ENCODE peak calls at places on chromosomes 12 and 14, in five cellular contexts. N is GM23248, Q is non-pigmented ciliary epithelial cell, V is NCI-H1092 treated with DMSO at 0.1 percent for 48 hours, Z is NCI-H1417 treated with DMSO at 0.1 percent for 48 hours. M is an unnamed sample.

GRCh38 chr12:114668151-114668891 is 15.7 kb downstream of the TBX3 start:
- DNase-seq in Q (no peak), V (peak), N (peak), Z (no peak), M (peak)

GRCh38 chr14:61280526-61281185 is 482 bp downstream of the TMEM30B start:
- DNase-seq in N (peak), Z (peak), Q (no peak), V (peak), M (no peak)

GRCh38 chr14:72946491-72946890 is 20.2 kb downstream of the DCAF4 start:
- DNase-seq in Z (no peak), V (no peak), Q (no peak), N (no peak), M (no peak)

GRCh38 chr12:86312258-86312657 is 56.1 kb upstream of the MGAT4C start:
- DNase-seq in N (no peak), V (no peak), Z (no peak), Q (no peak), M (no peak)

GRCh38 chr12:59452259-59452658 is 143.6 kb upstream of the SLC16A7 start:
- DNase-seq in V (no peak), Q (peak), Z (no peak), N (peak), M (no peak)

GRCh38 chr12:88940854-88941253 is 360.6 kb upstream of the KITLG start:
- DNase-seq in V (no peak), Q (no peak), N (no peak), Z (no peak), M (no peak)

GRCh38 chr14:34098045-34098984 is 147.4 kb upstream of the EGLN3 start:
- DNase-seq in N (peak), Q (no peak), V (no peak), Z (no peak), M (peak)

GRCh38 chr12:52506858-52507715 is 13.1 kb downstream of the KRT5 start:
- DNase-seq in V (peak), Z (peak), N (peak), Q (peak), M (peak)

GRCh38 chr12:182381-182883 is 31.5 kb downstream of the SLC6A12 start:
- DNase-seq in V (no peak), N (peak), Q (peak), Z (no peak), M (no peak)

GRCh38 chr14:76922599-76922998 is 96.4 kb downstream of the LRRC74A start:
- DNase-seq in Z (no peak), V (no peak), N (no peak), Q (no peak), M (no peak)

GRCh38 chr12:131506426-131506825 is 204.5 kb upstream of the SFSWAP start:
- DNase-seq in Z (no peak), Q (no peak), N (no peak), V (no peak), M (no peak)

GRCh38 chr14:89661392-89661791 is 244.4 kb upstream of the FOXN3 start:
- DNase-seq in N (no peak), V (no peak), Z (no peak), Q (no peak), M (no peak)

GRCh38 chr12:52190860-52191729 is 719 bp downstream of the KRT80 start:
- DNase-seq in Z (no peak), Q (no peak), N (peak), V (no peak), M (no peak)

GRCh38 chr12:130916251-130916911 is 37.3 kb upstream of the ADGRD1 start:
- DNase-seq in V (peak), N (peak), Z (peak), Q (no peak), M (peak)

GRCh38 chr12:116150001-116150400 is 127.5 kb downstream of the MED13L start:
- DNase-seq in Q (no peak), Z (no peak), V (no peak), N (peak), M (peak)

GRCh38 chr12:82099216-82099615 is 259.0 kb downstream of the CCDC59 start:
- DNase-seq in Z (no peak), N (no peak), Q (peak), V (no peak), M (no peak)

GRCh38 chr12:66627988-66628317 is 50.9 kb downstream of the GRIP1 start:
- DNase-seq in Z (no peak), Q (no peak), N (no peak), V (no peak), M (no peak)

GRCh38 chr14:68782091-68782981 is 10.5 kb downstream of the ZFP36L1 start:
- DNase-seq in N (no peak), Q (no peak), Z (no peak), V (no peak), M (no peak)

GRCh38 chr12:46517579-46517962 is 145.0 kb upstream of the SLC38A2 start:
- DNase-seq in Q (no peak), N (no peak), Z (no peak), V (no peak), M (no peak)

GRCh38 chr14:63493246-63493645 is 49.9 kb downstream of the PPP2R5E start:
- DNase-seq in Z (no peak), Q (no peak), V (no peak), N (peak), M (no peak)

GRCh38 chr12:70919597-70920035 is 922 bp downstream of the PTPRR start:
- DNase-seq in Z (no peak), V (no peak), Q (no peak), N (peak), M (no peak)

GRCh38 chr14:77485256-77485655 is 13.4 kb downstream of the ISM2 start:
- DNase-seq in Z (no peak), V (no peak), N (peak), Q (no peak), M (no peak)

GRCh38 chr12:46964496-46965098 is 114.8 kb upstream of the PCED1B start:
- DNase-seq in N (peak), Z (no peak), V (no peak), Q (no peak), M (no peak)

GRCh38 chr12:11877869-11878780 is 192.6 kb upstream of the BCL2L14 start:
- DNase-seq in Q (peak), N (peak), Z (peak), V (peak), M (no peak)

GRCh38 chr12:124520896-124521295 is 46.5 kb downstream of the NCOR2 start:
- DNase-seq in Q (no peak), N (no peak), V (no peak), Z (no peak), M (no peak)

GRCh38 chr14:36988989-36989388 is 183.4 kb downstream of the SLC25A21 start:
- DNase-seq in N (peak), V (no peak), Z (no peak), Q (no peak), M (no peak)

GRCh38 chr14:96184737-96185136 is 19.9 kb upstream of the BDKRB2 start:
- DNase-seq in V (no peak), Z (no peak), N (peak), Q (no peak), M (no peak)

M was measured in midbrain.